ENCODE peak calls at places on chromosomes 3 and 15, in eight cellular contexts. O is left lung; T is foreskin fibroblast; G is Panc1; F is CD8-positive, alpha-beta T cell; Y is left ventricle myocardium inferior; P is stomach; K is fibroblast of lung. R is an unnamed sample.

GRCh38 chr15:26970712-26971210 is at the start of gene GABRG3:
- DNase-seq in P (no peak), G (no peak), K (no peak), O (no peak), T (no peak), Y (no peak), F (no peak), R (no peak)

GRCh38 chr15:99731336-99732267 is 1.6 kb downstream of the LYSMD4 start:
- DNase-seq in K (no peak), G (no peak), Y (no peak), T (no peak), F (no peak), P (peak), O (no peak), R (no peak)

GRCh38 chr3:12707425-12707824 is 43.5 kb upstream of the RAF1 start:
- DNase-seq in T (peak), F (no peak), K (peak), P (no peak), O (no peak), G (no peak), Y (no peak), R (peak)

GRCh38 chr3:59422312-59422711 is 372.5 kb upstream of the CFAP20DC start:
- DNase-seq in O (no peak), Y (no peak), K (peak), F (no peak), G (no peak), T (peak), P (no peak), R (no peak)

GRCh38 chr15:65638681-65639089 is 16.9 kb downstream of the SLC24A1 start:
- DNase-seq in K (peak), G (peak), O (no peak), T (peak), Y (no peak), P (no peak), F (peak), R (peak)

GRCh38 chr15:45521596-45522167 is 873 bp downstream of the SLC30A4 start:
- DNase-seq in F (no peak), O (no peak), G (no peak), T (no peak), Y (no peak), P (no peak), K (peak), R (peak)

GRCh38 chr15:58299311-58299850 is 132.4 kb upstream of the LIPC start:
- DNase-seq in P (no peak), Y (no peak), G (no peak), F (no peak), K (peak), T (no peak), O (no peak), R (no peak)

GRCh38 chr15:69107025-69107620 is 53.3 kb upstream of the GLCE start:
- DNase-seq in O (no peak), K (no peak), P (no peak), F (no peak), G (no peak), T (no peak), Y (no peak), R (no peak)

GRCh38 chr3:139388961-139389551 is 391 bp downstream of the COPB2 start:
- DNase-seq in G (no peak), O (no peak), K (no peak), F (peak), P (peak), Y (no peak), T (no peak), R (no peak)

GRCh38 chr15:31847961-31848360 is 182.4 kb upstream of the CHRNA7 start:
- DNase-seq in Y (no peak), G (no peak), K (no peak), P (no peak), T (no peak), O (no peak), F (no peak), R (no peak)

GRCh38 chr15:35444557-35445204 is 101.3 kb downstream of the DPH6 start:
- DNase-seq in P (no peak), T (peak), Y (no peak), O (no peak), G (peak), K (peak), F (no peak), R (no peak)

GRCh38 chr15:24848050-24848449 is 106.7 kb upstream of the SNRPN start:
- DNase-seq in K (peak), Y (peak), F (no peak), O (no peak), T (peak), P (no peak), G (no peak), R (peak)

GRCh38 chr15:77749998-77750540 is 117.4 kb upstream of the LINGO1 start:
- DNase-seq in P (no peak), O (peak), K (no peak), G (no peak), F (no peak), Y (no peak), T (no peak), R (no peak)

GRCh38 chr3:157938154-157938774 is 168.0 kb downstream of the SHOX2 start:
- DNase-seq in P (no peak), F (no peak), G (no peak), T (peak), Y (no peak), O (no peak), K (peak), R (no peak)

GRCh38 chr3:10184250-10184649 is 19.5 kb downstream of the IRAK2 start:
- DNase-seq in F (no peak), T (no peak), G (no peak), P (no peak), Y (no peak), O (no peak), K (no peak), R (no peak)

DNA sequence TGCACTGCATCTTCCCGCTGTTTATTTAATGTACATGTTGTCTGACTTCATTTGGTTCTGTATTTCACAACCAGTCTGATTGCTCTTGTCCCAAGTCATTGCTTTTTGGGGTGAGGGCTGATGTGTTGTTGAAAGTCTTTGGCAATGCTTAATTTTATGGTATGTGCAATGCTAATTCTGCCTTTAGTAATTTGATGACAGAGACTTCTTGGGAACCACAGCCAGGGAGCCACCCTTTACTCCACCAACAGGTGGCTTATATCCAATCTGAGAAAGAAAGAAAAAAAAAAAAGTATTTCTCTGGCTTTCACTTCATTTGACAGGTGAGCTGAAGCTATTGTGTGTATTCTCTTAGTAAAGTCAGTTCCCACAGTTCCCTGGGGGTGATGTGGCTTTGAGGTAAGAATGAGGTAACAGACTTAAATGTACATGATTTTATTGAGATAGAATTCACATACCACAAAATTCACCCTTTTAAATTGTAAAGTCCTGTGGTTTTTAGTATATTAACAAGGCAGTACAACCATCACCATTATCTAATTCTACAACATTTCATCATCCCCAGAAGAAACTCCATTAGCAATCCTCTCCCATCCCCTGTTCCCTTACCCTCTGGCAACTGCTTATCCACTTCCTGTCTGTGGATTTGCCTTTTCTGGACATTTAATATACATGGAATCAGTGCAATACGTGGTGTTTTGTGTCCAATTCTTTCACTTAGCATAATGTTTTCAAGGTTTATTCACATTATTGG is 97.3 kb downstream of the SLCO3A1 start:
- DNase-seq in P (no peak), G (no peak), T (no peak), F (no peak), Y (no peak), K (peak), O (no peak), R (no peak)
- TF ChIP-seq CTCF in P (no peak), G (no peak), T (no peak), F (no peak), Y (no peak), K (peak), O (no peak), R (no peak)

GRCh38 chr15:28918141-28918983 is 32.6 kb downstream of the APBA2 start:
- DNase-seq in Y (no peak), G (no peak), P (no peak), T (no peak), F (no peak), K (no peak), O (peak), R (no peak)
- H3K4me3 ChIP-seq in Y (no peak), G (no peak), P (no peak), T (no peak), F (no peak), K (no peak), O (no peak), R (no peak)

DNA sequence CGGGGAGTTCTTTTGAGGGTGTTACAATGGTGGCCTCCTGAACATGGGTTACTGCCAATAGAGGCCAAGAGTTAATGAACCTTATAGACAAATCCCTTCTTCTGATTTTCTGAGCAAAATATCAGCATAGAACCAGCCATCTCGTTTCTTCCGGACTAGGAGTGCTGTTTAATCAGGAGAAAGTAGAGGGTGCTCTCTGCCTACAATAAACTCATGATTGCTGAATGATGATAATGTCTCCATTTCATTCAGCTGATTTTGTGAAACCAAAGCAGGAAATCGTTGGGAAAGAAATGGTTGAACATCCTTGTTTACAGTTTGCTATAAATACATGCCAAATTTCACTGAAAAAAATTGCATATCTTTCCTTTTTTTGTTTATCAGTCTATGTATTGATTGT is 142.8 kb upstream of the PLSCR5 start:
- DNase-seq in K (peak), T (peak), P (no peak), O (no peak), G (no peak), Y (no peak), F (no peak), R (no peak)
- TF ChIP-seq CTCF in K (peak), T (peak), P (no peak), O (peak), G (peak), Y (peak), F (no peak), R (peak)

GRCh38 chr3:26449996-26450395 is 172.6 kb upstream of the LRRC3B start:
- DNase-seq in P (no peak), K (no peak), G (no peak), F (no peak), O (no peak), T (no peak), Y (no peak), R (no peak)
- H3K4me3 ChIP-seq in P (no peak), K (no peak), G (no peak), F (no peak), O (no peak), T (no peak), Y (no peak), R (no peak)

R was measured in LNCaP clone FGC.